ENCODE peak calls at places on chromosomes 5 and 9, in seven cellular contexts. H is HL-60, E is transverse colon, A is HCT116, D is H1, W is prostate gland, Z is spleen. U is an unnamed sample.

GRCh38 chr5:147989977-147990376 is 73.8 kb upstream of the SPINK5 start:
- DNase-seq in H (no peak), E (no peak), A (no peak), D (no peak), W (no peak), Z (no peak), U (no peak)

GRCh38 chr5:172807766-172808311 is 26.2 kb upstream of the ERGIC1 start:
- DNase-seq in H (no peak), E (no peak), A (no peak), D (no peak), W (no peak), Z (no peak), U (no peak)

GRCh38 chr5:169988947-169989346 is 8.7 kb upstream of the INSYN2B start:
- DNase-seq in H (no peak), E (no peak), A (no peak), D (no peak), W (no peak), Z (no peak), U (no peak)

GRCh38 chr5:122756263-122756911 is 18.5 kb upstream of the SNX2 start:
- DNase-seq in H (peak; percentile 14), E (no peak), A (no peak), D (no peak), W (no peak), Z (no peak), U (no peak)

GRCh38 chr5:115349001-115349817 is 52.8 kb upstream of the CCDC112 start:
- DNase-seq in H (no peak), E (peak; percentile 42), A (peak; percentile 36), D (no peak), W (no peak), Z (no peak), U (no peak)

GRCh38 chr5:150703767-150704166 is 2.9 kb upstream of the RBM22 start:
- DNase-seq in H (peak; percentile 52), E (no peak), A (no peak), D (no peak), W (no peak), Z (no peak), U (no peak)

GRCh38 chr9:130575514-130575913 is 3.9 kb upstream of the FUBP3 start:
- DNase-seq in H (no peak), E (no peak), A (no peak), D (no peak), W (no peak), Z (no peak), U (no peak)

GRCh38 chr5:87722286-87722685 is 309.6 kb upstream of the CCNH start:
- DNase-seq in H (no peak), E (no peak), A (peak; percentile 33), D (no peak), W (no peak), Z (no peak), U (no peak)

GRCh38 chr5:73120222-73121108 is at the start of gene TMEM171:
- DNase-seq in H (no peak), E (peak; percentile 86), A (peak; percentile 16), D (no peak), W (no peak), Z (peak; percentile 82), U (peak; percentile 85)

GRCh38 chr5:136208946-136209345 is 16.0 kb upstream of the SMIM32 start:
- DNase-seq in H (no peak), E (no peak), A (no peak), D (no peak), W (no peak), Z (no peak), U (no peak)

GRCh38 chr9:83015897-83016296 is 47.0 kb downstream of the RASEF start:
- DNase-seq in H (no peak), E (no peak), A (no peak), D (no peak), W (no peak), Z (no peak), U (no peak)

GRCh38 chr5:168822745-168823281 is 243.6 kb upstream of the PANK3 start:
- DNase-seq in H (no peak), E (no peak), A (no peak), D (no peak), W (no peak), Z (no peak), U (no peak)

GRCh38 chr9:111815200-111816070 is 20.7 kb upstream of the SHOC1 start:
- DNase-seq in H (no peak), E (no peak), A (no peak), D (no peak), W (no peak), Z (no peak), U (no peak)

GRCh38 chr9:38229123-38229829 is 160.2 kb upstream of the SHB start:
- DNase-seq in H (no peak), E (no peak), A (no peak), D (no peak), W (no peak), Z (no peak), U (peak; percentile 42)

GRCh38 chr5:67935908-67936573 is 279.5 kb upstream of the PIK3R1 start:
- DNase-seq in H (no peak), E (no peak), A (no peak), D (no peak), W (no peak), Z (no peak), U (no peak)

GRCh38 chr5:36870399-36871040 is 6.0 kb upstream of the NIPBL start:
- DNase-seq in H (no peak), E (no peak), A (peak; percentile 68), D (no peak), W (peak; percentile 11), Z (no peak), U (peak; percentile 93)

GRCh38 chr5:132498152-132498551 is 7.6 kb upstream of the IRF1 start:
- DNase-seq in H (no peak), E (no peak), A (no peak), D (no peak), W (peak; percentile 27), Z (peak; percentile 78), U (no peak)

GRCh38 chr5:3351581-3352442 is 243.8 kb upstream of the IRX1 start:
- DNase-seq in H (no peak), E (no peak), A (no peak), D (no peak), W (no peak), Z (peak; percentile 64), U (no peak)

GRCh38 chr9:136312436-136312835 is 8.5 kb upstream of the CCDC187 start:
- DNase-seq in H (no peak), E (peak; percentile 31), A (no peak), D (no peak), W (no peak), Z (no peak), U (peak; percentile 58)

GRCh38 chr9:133950206-133950915 is 41.8 kb downstream of the VAV2 start:
- DNase-seq in H (no peak), E (no peak), A (no peak), D (no peak), W (no peak), Z (peak; percentile 46), U (no peak)

GRCh38 chr5:17817946-17818345 is 183.7 kb downstream of the TAF11L14 start:
- DNase-seq in H (no peak), E (no peak), A (no peak), D (no peak), W (no peak), Z (no peak), U (no peak)

GRCh38 chr5:87009146-87009545 is 258.5 kb upstream of the RASA1 start:
- DNase-seq in H (no peak), E (no peak), A (no peak), D (no peak), W (no peak), Z (no peak), U (no peak)

GRCh38 chr5:65925094-65925600 is 1.2 kb upstream of the ERBIN start:
- DNase-seq in H (peak; percentile 43), E (peak; percentile 82), A (no peak), D (no peak), W (peak; percentile 58), Z (peak; percentile 97), U (peak; percentile 68)

GRCh38 chr5:167036585-167036984 is 1254.9 kb upstream of the WWC1 start:
- DNase-seq in H (no peak), E (no peak), A (no peak), D (no peak), W (no peak), Z (no peak), U (no peak)

GRCh38 chr5:167029488-167029887 is 1262.0 kb upstream of the WWC1 start:
- DNase-seq in H (no peak), E (no peak), A (no peak), D (no peak), W (no peak), Z (no peak), U (no peak)

GRCh38 chr5:167030500-167031120 is 1260.8 kb upstream of the WWC1 start:
- DNase-seq in H (no peak), E (peak; percentile 27), A (no peak), D (peak; percentile 64), W (no peak), Z (no peak), U (peak; percentile 94)
- TF ChIP-seq CTCF in H (no peak), E (no peak), A (peak; percentile 19), D (peak; percentile 70), W (no peak), Z (no peak), U (peak; percentile 76)

DNA sequence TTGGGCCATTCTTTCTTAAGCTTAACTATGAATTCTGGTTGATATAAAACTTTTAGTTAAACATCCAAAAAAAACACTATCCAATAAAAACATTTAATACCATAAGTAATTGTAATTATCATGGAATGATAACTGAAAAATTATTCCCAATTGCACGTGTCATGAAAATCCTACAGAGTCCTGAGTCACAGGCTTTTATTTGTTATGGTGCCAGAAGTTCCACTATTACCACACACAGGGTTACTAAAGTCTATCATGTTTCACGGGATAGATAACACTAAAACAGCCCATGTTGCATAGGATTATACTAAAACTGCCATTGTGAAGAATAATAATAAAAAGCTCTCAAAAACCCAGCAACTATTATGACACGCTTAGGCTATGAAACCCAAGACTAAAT is 1381.8 kb downstream of the EFNA5 start:
- DNase-seq in H (no peak), E (no peak), A (no peak), D (no peak), W (no peak), Z (no peak), U (no peak)
- TF ChIP-seq POLR2AphosphoS5 in H (no peak), E (no peak), A (no peak), D (no peak), W (no peak), Z (no peak), U (no peak)

DNA sequence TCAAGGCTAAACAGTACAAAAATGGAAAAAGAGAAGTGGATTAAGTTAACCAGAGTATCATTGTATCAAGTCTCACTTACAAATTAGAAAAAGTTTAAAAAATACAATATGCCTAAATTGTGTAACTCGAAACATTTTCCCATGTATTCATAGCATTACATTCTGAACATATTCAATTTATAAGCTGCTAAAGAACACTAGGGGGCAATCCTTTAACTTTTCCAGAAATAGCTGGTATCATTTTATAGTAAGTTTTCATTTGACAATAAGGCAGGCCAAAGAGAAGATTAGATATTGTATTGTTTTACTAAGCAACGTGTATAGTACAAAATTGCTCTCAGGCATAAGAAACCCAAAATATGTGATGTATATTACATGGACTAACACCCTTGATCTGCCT is 234.6 kb downstream of the ADGRV1 start:
- DNase-seq in H (no peak), E (no peak), A (no peak), D (no peak), W (no peak), Z (no peak), U (no peak)
- TF ChIP-seq CTCF in H (no peak), E (no peak), A (peak; percentile 36), D (no peak), W (no peak), Z (no peak), U (peak; percentile 24)

GRCh38 chr9:12775373-12775962 is 648 bp downstream of the LURAP1L start:
- DNase-seq in H (no peak), E (peak; percentile 19), A (no peak), D (no peak), W (peak; percentile 10), Z (no peak), U (peak; percentile 50)
- TF ChIP-seq POLR2AphosphoS5 in H (no peak), E (no peak), A (no peak), D (no peak), W (no peak), Z (no peak), U (no peak)

U was measured in GM23338.